ENCODE peak calls at places on chromosomes 6 and 20, in six cellular contexts. T, H, B, C, M and L are unnamed samples.

GRCh38 chr20:23998392-23998791 is 9.8 kb upstream of the GGTLC1 start:
- DNase-seq in T (no peak), H (no peak), B (no peak), C (no peak), M (no peak), L (no peak)

GRCh38 chr6:2674857-2675256 is 75.9 kb downstream of the MYLK4 start:
- DNase-seq in T (no peak), H (no peak), B (no peak), C (no peak), M (no peak), L (no peak)

GRCh38 chr6:30647039-30647801 is at the start of gene C6orf136:
- DNase-seq in T (peak; percentile 77), H (peak; percentile 93), B (peak; percentile 93), C (peak; percentile 97), M (peak; percentile 37), L (peak; percentile 91)

GRCh38 chr6:41732601-41733348 is 2.6 kb downstream of the TFEB start:
- DNase-seq in T (peak; percentile 36), H (no peak), B (no peak), C (no peak), M (no peak), L (no peak)

GRCh38 chr6:138226701-138227315 is 8.5 kb upstream of the PBOV1 start:
- DNase-seq in T (no peak), H (no peak), B (no peak), C (no peak), M (no peak), L (no peak)

GRCh38 chr6:13177617-13178506 is 150.5 kb downstream of the TBC1D7 start:
- DNase-seq in T (no peak), H (no peak), B (no peak), C (no peak), M (no peak), L (no peak)

GRCh38 chr6:20202070-20202658 is 10.1 kb downstream of the MBOAT1 start:
- DNase-seq in T (peak; percentile 49), H (peak; percentile 84), B (no peak), C (no peak), M (no peak), L (no peak)

GRCh38 chr6:4383910-4384637 is 248.7 kb upstream of the ECI2 start:
- DNase-seq in T (no peak), H (peak; percentile 42), B (no peak), C (peak; percentile 62), M (no peak), L (no peak)

GRCh38 chr6:30914076-30914853 is at the start of gene VARS2:
- DNase-seq in T (peak; percentile 97), H (peak; percentile 88), B (peak; percentile 94), C (peak; percentile 88), M (peak; percentile 84), L (peak; percentile 99)

GRCh38 chr20:32753731-32754130 is 8.5 kb upstream of the DNMT3B start:
- DNase-seq in T (no peak), H (no peak), B (no peak), C (no peak), M (peak; percentile 31), L (no peak)

GRCh38 chr6:140436023-140436811 is 1061.8 kb upstream of the CITED2 start:
- DNase-seq in T (no peak), H (no peak), B (no peak), C (peak; percentile 69), M (peak; percentile 69), L (peak; percentile 12)

GRCh38 chr20:54110457-54110856 is 40.1 kb upstream of the BCAS1 start:
- DNase-seq in T (no peak), H (no peak), B (no peak), C (no peak), M (no peak), L (no peak)

GRCh38 chr6:3157151-3157933 is at the start of gene TUBB2A:
- DNase-seq in T (peak; percentile 83), H (peak; percentile 65), B (peak; percentile 75), C (peak; percentile 91), M (peak; percentile 59), L (peak; percentile 44)

GRCh38 chr6:137265574-137265973 is 46.4 kb upstream of the IFNGR1 start:
- DNase-seq in T (no peak), H (no peak), B (no peak), C (no peak), M (no peak), L (no peak)

GRCh38 chr6:80403365-80403764 is 296.9 kb downstream of the BCKDHB start:
- DNase-seq in T (no peak), H (no peak), B (no peak), C (no peak), M (no peak), L (no peak)

GRCh38 chr6:30814137-30815084 is 69.9 kb upstream of the DDR1 start:
- DNase-seq in T (peak; percentile 40), H (peak; percentile 60), B (no peak), C (no peak), M (no peak), L (peak; percentile 65)

GRCh38 chr6:135503703-135504475 is 6.3 kb upstream of the AHI1 start:
- DNase-seq in T (no peak), H (no peak), B (no peak), C (peak; percentile 2), M (no peak), L (no peak)

GRCh38 chr6:70277480-70277879 is 25.4 kb downstream of the COL9A1 start:
- DNase-seq in T (peak; percentile 7), H (no peak), B (no peak), C (no peak), M (no peak), L (no peak)

GRCh38 chr20:1204061-1204460 is 807 bp downstream of the C20orf202 start:
- DNase-seq in T (no peak), H (no peak), B (no peak), C (no peak), M (no peak), L (no peak)

GRCh38 chr6:97497713-97498331 is 214.8 kb upstream of the MMS22L start:
- DNase-seq in T (peak; percentile 72), H (peak; percentile 70), B (peak; percentile 51), C (peak; percentile 88), M (peak; percentile 64), L (peak; percentile 54)

GRCh38 chr6:3081965-3082364 is 13.7 kb downstream of the RIPK1 start:
- DNase-seq in T (peak; percentile 23), H (no peak), B (no peak), C (peak; percentile 66), M (no peak), L (no peak)

GRCh38 chr20:20229595-20229994 is 138.3 kb upstream of the INSM1 start:
- DNase-seq in T (no peak), H (no peak), B (no peak), C (no peak), M (no peak), L (no peak)

GRCh38 chr6:56456785-56457184 is 185.9 kb downstream of the DST start:
- DNase-seq in T (no peak), H (no peak), B (no peak), C (no peak), M (no peak), L (no peak)

GRCh38 chr6:71346034-71346680 is 57.5 kb downstream of the OGFRL1 start:
- DNase-seq in T (no peak), H (no peak), B (no peak), C (no peak), M (no peak), L (no peak)

GRCh38 chr6:160141001-160141726 is 19.5 kb downstream of the SLC22A1 start:
- DNase-seq in T (no peak), H (no peak), B (no peak), C (no peak), M (peak; percentile 71), L (no peak)

GRCh38 chr6:4829089-4829488 is 52.9 kb downstream of the CDYL start:
- DNase-seq in T (no peak), H (no peak), B (no peak), C (no peak), M (no peak), L (no peak)

GRCh38 chr6:80548496-80548895 is 442.0 kb downstream of the BCKDHB start:
- DNase-seq in T (no peak), H (no peak), B (no peak), C (no peak), M (peak; percentile 46), L (no peak)

GRCh38 chr6:141103246-141103645 is 1029.5 kb upstream of the GJE1 start:
- DNase-seq in T (no peak), H (no peak), B (no peak), C (no peak), M (no peak), L (no peak)

GRCh38 chr6:21500894-21501293 is 92.7 kb upstream of the SOX4 start:
- DNase-seq in T (peak; percentile 96), H (no peak), B (no peak), C (no peak), M (no peak), L (no peak)

DNA sequence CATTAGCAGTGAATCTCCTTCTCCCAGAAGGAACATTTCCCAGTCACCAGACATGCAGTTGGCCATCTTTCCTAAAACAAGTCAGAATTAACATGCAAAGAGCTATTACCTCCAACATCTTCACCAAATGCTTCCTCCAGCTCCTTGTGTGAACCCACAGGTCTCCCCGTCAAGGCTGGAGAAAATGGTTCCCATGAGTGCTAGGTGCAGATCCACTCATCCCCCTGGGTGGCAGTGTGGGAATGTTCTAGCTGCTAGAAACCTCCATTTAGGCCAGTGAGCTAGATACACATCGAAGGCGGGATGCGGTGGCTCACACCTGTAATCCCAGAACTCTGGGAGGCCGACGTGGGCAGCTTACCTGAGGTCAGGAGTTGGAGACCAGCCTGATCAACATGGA is 603.9 kb upstream of the SLC35B3 start:
- DNase-seq in T (no peak), H (peak; percentile 6), B (no peak), C (no peak), M (no peak), L (no peak)
- TF ChIP-seq CTCF in T (no peak), H (no peak), B (no peak), C (no peak), M (peak; percentile 13), L (no peak)

DNA sequence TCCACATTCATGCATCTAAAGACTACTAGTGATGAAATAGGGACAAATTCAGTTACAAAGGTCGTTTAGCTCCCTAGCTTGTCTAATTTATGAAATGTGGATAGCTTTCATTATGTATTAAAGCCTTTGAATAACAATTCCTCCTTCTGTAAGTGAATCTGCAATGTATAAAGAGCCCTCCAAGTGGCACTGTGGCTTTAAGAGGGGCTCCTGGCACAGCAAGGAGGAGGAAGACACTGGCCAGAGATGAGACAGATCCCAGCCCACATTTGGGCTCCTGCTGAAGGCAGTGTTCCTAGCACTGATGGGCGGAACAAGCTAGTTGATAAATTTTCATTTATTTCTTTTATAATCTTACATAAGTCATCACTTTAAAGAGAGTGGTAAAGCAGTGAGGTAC is 17.6 kb upstream of the FUCA2 start:
- DNase-seq in T (no peak), H (peak; percentile 28), B (no peak), C (peak; percentile 38), M (no peak), L (no peak)
- TF ChIP-seq CTCF in T (no peak), H (no peak), B (no peak), C (peak; percentile 45), M (peak; percentile 34), L (no peak)

GRCh38 chr6:151161363-151161762 is 78.4 kb upstream of the AKAP12 start:
- DNase-seq in T (no peak), H (no peak), B (no peak), C (no peak), M (no peak), L (no peak)
- TF ChIP-seq CTCF in T (no peak), H (no peak), B (no peak), C (no peak), M (no peak), L (no peak)

DNA sequence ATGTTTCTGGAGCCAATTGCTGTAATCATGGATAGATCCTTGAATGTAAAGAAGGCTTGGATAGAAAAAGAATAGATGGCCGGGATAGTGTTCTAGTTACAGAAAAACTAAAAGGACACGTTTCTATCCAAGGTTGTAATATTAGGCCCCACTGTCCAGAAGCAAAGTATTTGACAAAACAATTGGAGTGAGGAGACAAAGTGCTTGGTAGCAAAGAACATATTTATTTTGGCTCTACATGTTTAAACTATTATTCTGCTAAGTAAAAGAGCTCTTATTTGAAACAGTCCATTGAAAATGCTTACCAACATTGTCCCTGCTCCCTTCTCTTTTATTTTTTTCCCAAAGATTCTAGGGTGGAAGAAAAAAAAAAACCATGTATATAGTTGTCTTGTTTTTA is 94.4 kb downstream of the MYO6 start:
- DNase-seq in T (no peak), H (no peak), B (no peak), C (no peak), M (no peak), L (no peak)
- TF ChIP-seq CTCF in T (no peak), H (no peak), B (no peak), C (no peak), M (no peak), L (no peak)